ENCODE peak calls at places on chromosomes 2 and 18, in eight cellular contexts. One of them, this sample, is unnamed.
A peak's percentile ranks its signal among the peaks of the same experiment; 100 is the strongest.

GRCh38 chr2:12428324-12428723 is 288.4 kb upstream of the TRIB2 start:
- DNase-seq in astrocyte of the cerebellum: no peak
- DNase-seq in foreskin melanocyte: no peak
- DNase-seq in ACHN: no peak
- DNase-seq in activated naive CD4-positive, alpha-beta T cell treated with anti-CD3 and anti-CD28 coated beads for 36 hours: no peak
- DNase-seq in GM13977: no peak
- DNase-seq in skeletal muscle cell: no peak
- DNase-seq in upper lobe of left lung: no peak
- DNase-seq in this sample: no peak

GRCh38 chr2:102703748-102704147 is 58.1 kb upstream of the TMEM182 start:
- DNase-seq in ACHN: peak; percentile 37
- DNase-seq in skeletal muscle cell: no peak
- DNase-seq in activated naive CD4-positive, alpha-beta T cell treated with anti-CD3 and anti-CD28 coated beads for 36 hours: peak; percentile 58
- DNase-seq in GM13977: peak; percentile 41
- DNase-seq in foreskin melanocyte: no peak
- DNase-seq in upper lobe of left lung: no peak
- DNase-seq in astrocyte of the cerebellum: no peak
- DNase-seq in this sample: no peak

GRCh38 chr2:150803689-150804398 is 316.4 kb upstream of the RND3 start:
- DNase-seq in upper lobe of left lung: peak; percentile 1
- DNase-seq in foreskin melanocyte: no peak
- DNase-seq in astrocyte of the cerebellum: no peak
- DNase-seq in skeletal muscle cell: no peak
- DNase-seq in ACHN: no peak
- DNase-seq in GM13977: no peak
- DNase-seq in activated naive CD4-positive, alpha-beta T cell treated with anti-CD3 and anti-CD28 coated beads for 36 hours: no peak
- DNase-seq in this sample: no peak

GRCh38 chr2:178910005-178910404 is 102.8 kb upstream of the TTN start:
- DNase-seq in upper lobe of left lung: no peak
- DNase-seq in GM13977: no peak
- DNase-seq in foreskin melanocyte: no peak
- DNase-seq in skeletal muscle cell: no peak
- DNase-seq in ACHN: no peak
- DNase-seq in astrocyte of the cerebellum: no peak
- DNase-seq in activated naive CD4-positive, alpha-beta T cell treated with anti-CD3 and anti-CD28 coated beads for 36 hours: no peak
- DNase-seq in this sample: no peak

GRCh38 chr2:196379600-196379999 is 208.2 kb upstream of the STK17B start:
- DNase-seq in astrocyte of the cerebellum: no peak
- DNase-seq in skeletal muscle cell: no peak
- DNase-seq in GM13977: no peak
- DNase-seq in ACHN: no peak
- DNase-seq in activated naive CD4-positive, alpha-beta T cell treated with anti-CD3 and anti-CD28 coated beads for 36 hours: no peak
- DNase-seq in foreskin melanocyte: no peak
- DNase-seq in upper lobe of left lung: no peak
- DNase-seq in this sample: no peak

GRCh38 chr2:217431577-217432269 is 571.1 kb downstream of the TNS1 start:
- DNase-seq in upper lobe of left lung: no peak
- DNase-seq in ACHN: no peak
- DNase-seq in activated naive CD4-positive, alpha-beta T cell treated with anti-CD3 and anti-CD28 coated beads for 36 hours: no peak
- DNase-seq in skeletal muscle cell: no peak
- DNase-seq in astrocyte of the cerebellum: no peak
- DNase-seq in foreskin melanocyte: no peak
- DNase-seq in GM13977: no peak
- DNase-seq in this sample: no peak

GRCh38 chr2:120305296-120305695 is 40.6 kb upstream of the INHBB start:
- DNase-seq in activated naive CD4-positive, alpha-beta T cell treated with anti-CD3 and anti-CD28 coated beads for 36 hours: no peak
- DNase-seq in GM13977: no peak
- DNase-seq in skeletal muscle cell: no peak
- DNase-seq in astrocyte of the cerebellum: no peak
- DNase-seq in foreskin melanocyte: no peak
- DNase-seq in ACHN: peak; percentile 36
- DNase-seq in upper lobe of left lung: no peak
- DNase-seq in this sample: no peak

GRCh38 chr18:56789004-56789888 is 138.1 kb downstream of the WDR7 start:
- DNase-seq in activated naive CD4-positive, alpha-beta T cell treated with anti-CD3 and anti-CD28 coated beads for 36 hours: peak; percentile 58
- DNase-seq in foreskin melanocyte: no peak
- DNase-seq in GM13977: peak; percentile 21
- DNase-seq in upper lobe of left lung: no peak
- DNase-seq in ACHN: peak; percentile 21
- DNase-seq in astrocyte of the cerebellum: no peak
- DNase-seq in skeletal muscle cell: no peak
- DNase-seq in this sample: no peak

GRCh38 chr2:85893428-85894258 is 4.9 kb upstream of the ST3GAL5 start:
- DNase-seq in activated naive CD4-positive, alpha-beta T cell treated with anti-CD3 and anti-CD28 coated beads for 36 hours: no peak
- DNase-seq in ACHN: peak; percentile 31
- DNase-seq in GM13977: no peak
- DNase-seq in upper lobe of left lung: no peak
- DNase-seq in astrocyte of the cerebellum: peak; percentile 61
- DNase-seq in skeletal muscle cell: peak; percentile 65
- DNase-seq in foreskin melanocyte: peak; percentile 96
- DNase-seq in this sample: peak; percentile 70

GRCh38 chr18:11163668-11164067 is 14.3 kb upstream of the PIEZO2 start:
- DNase-seq in GM13977: no peak
- DNase-seq in foreskin melanocyte: no peak
- DNase-seq in ACHN: no peak
- DNase-seq in skeletal muscle cell: no peak
- DNase-seq in activated naive CD4-positive, alpha-beta T cell treated with anti-CD3 and anti-CD28 coated beads for 36 hours: peak; percentile 9
- DNase-seq in upper lobe of left lung: peak; percentile 88
- DNase-seq in astrocyte of the cerebellum: no peak
- DNase-seq in this sample: no peak

GRCh38 chr2:194343167-194343566 is 1313.9 kb upstream of the SLC39A10 start:
- DNase-seq in activated naive CD4-positive, alpha-beta T cell treated with anti-CD3 and anti-CD28 coated beads for 36 hours: no peak
- DNase-seq in skeletal muscle cell: peak; percentile 21
- DNase-seq in GM13977: no peak
- DNase-seq in astrocyte of the cerebellum: no peak
- DNase-seq in upper lobe of left lung: no peak
- DNase-seq in foreskin melanocyte: no peak
- DNase-seq in ACHN: no peak
- DNase-seq in this sample: no peak

GRCh38 chr2:197628043-197628500 is 47.3 kb downstream of the RFTN2 start:
- DNase-seq in upper lobe of left lung: no peak
- DNase-seq in activated naive CD4-positive, alpha-beta T cell treated with anti-CD3 and anti-CD28 coated beads for 36 hours: no peak
- DNase-seq in GM13977: no peak
- DNase-seq in skeletal muscle cell: peak; percentile 5
- DNase-seq in foreskin melanocyte: peak; percentile 98
- DNase-seq in ACHN: no peak
- DNase-seq in astrocyte of the cerebellum: no peak
- DNase-seq in this sample: no peak

GRCh38 chr2:21782866-21783265 is 659.1 kb downstream of the TDRD15 start:
- DNase-seq in GM13977: no peak
- DNase-seq in upper lobe of left lung: no peak
- DNase-seq in foreskin melanocyte: no peak
- DNase-seq in ACHN: no peak
- DNase-seq in skeletal muscle cell: no peak
- DNase-seq in astrocyte of the cerebellum: no peak
- DNase-seq in activated naive CD4-positive, alpha-beta T cell treated with anti-CD3 and anti-CD28 coated beads for 36 hours: no peak
- DNase-seq in this sample: no peak

GRCh38 chr2:45595724-45596435 is 15.2 kb downstream of the SRBD1 start:
- DNase-seq in skeletal muscle cell: no peak
- DNase-seq in upper lobe of left lung: no peak
- DNase-seq in astrocyte of the cerebellum: peak; percentile 79
- DNase-seq in ACHN: peak; percentile 59
- DNase-seq in activated naive CD4-positive, alpha-beta T cell treated with anti-CD3 and anti-CD28 coated beads for 36 hours: no peak
- DNase-seq in foreskin melanocyte: no peak
- DNase-seq in GM13977: no peak
- DNase-seq in this sample: no peak

GRCh38 chr2:121087117-121087516 is 197.9 kb downstream of the TFCP2L1 start:
- DNase-seq in foreskin melanocyte: no peak
- DNase-seq in ACHN: no peak
- DNase-seq in skeletal muscle cell: no peak
- DNase-seq in GM13977: no peak
- DNase-seq in activated naive CD4-positive, alpha-beta T cell treated with anti-CD3 and anti-CD28 coated beads for 36 hours: no peak
- DNase-seq in upper lobe of left lung: no peak
- DNase-seq in astrocyte of the cerebellum: no peak
- DNase-seq in this sample: no peak

GRCh38 chr18:9839806-9840205 is 46.0 kb upstream of the TXNDC2 start:
- DNase-seq in ACHN: no peak
- DNase-seq in upper lobe of left lung: peak; percentile 17
- DNase-seq in foreskin melanocyte: no peak
- DNase-seq in activated naive CD4-positive, alpha-beta T cell treated with anti-CD3 and anti-CD28 coated beads for 36 hours: no peak
- DNase-seq in skeletal muscle cell: no peak
- DNase-seq in astrocyte of the cerebellum: no peak
- DNase-seq in GM13977: no peak
- DNase-seq in this sample: no peak

GRCh38 chr2:105868060-105868459 is 123.3 kb downstream of the NCK2 start:
- DNase-seq in ACHN: no peak
- DNase-seq in upper lobe of left lung: no peak
- DNase-seq in activated naive CD4-positive, alpha-beta T cell treated with anti-CD3 and anti-CD28 coated beads for 36 hours: no peak
- DNase-seq in foreskin melanocyte: no peak
- DNase-seq in astrocyte of the cerebellum: no peak
- DNase-seq in GM13977: no peak
- DNase-seq in skeletal muscle cell: no peak
- DNase-seq in this sample: no peak

GRCh38 chr2:220894069-220894468 is 678.0 kb downstream of the EPHA4 start:
- DNase-seq in foreskin melanocyte: no peak
- DNase-seq in upper lobe of left lung: no peak
- DNase-seq in GM13977: no peak
- DNase-seq in activated naive CD4-positive, alpha-beta T cell treated with anti-CD3 and anti-CD28 coated beads for 36 hours: no peak
- DNase-seq in ACHN: no peak
- DNase-seq in skeletal muscle cell: no peak
- DNase-seq in astrocyte of the cerebellum: no peak
- DNase-seq in this sample: no peak

GRCh38 chr18:36757081-36757480 is 71.7 kb downstream of the TPGS2 start:
- DNase-seq in upper lobe of left lung: no peak
- DNase-seq in foreskin melanocyte: peak; percentile 66
- DNase-seq in activated naive CD4-positive, alpha-beta T cell treated with anti-CD3 and anti-CD28 coated beads for 36 hours: no peak
- DNase-seq in ACHN: peak; percentile 59
- DNase-seq in GM13977: peak; percentile 40
- DNase-seq in skeletal muscle cell: no peak
- DNase-seq in astrocyte of the cerebellum: peak; percentile 65
- DNase-seq in this sample: no peak

GRCh38 chr18:10558967-10559298 is 33.1 kb downstream of the NAPG start:
- DNase-seq in ACHN: no peak
- DNase-seq in foreskin melanocyte: no peak
- DNase-seq in upper lobe of left lung: no peak
- DNase-seq in GM13977: no peak
- DNase-seq in astrocyte of the cerebellum: no peak
- DNase-seq in skeletal muscle cell: no peak
- DNase-seq in activated naive CD4-positive, alpha-beta T cell treated with anti-CD3 and anti-CD28 coated beads for 36 hours: no peak
- DNase-seq in this sample: no peak

GRCh38 chr2:69083126-69083733 is 70.3 kb downstream of the ANTXR1 start:
- DNase-seq in upper lobe of left lung: no peak
- DNase-seq in ACHN: no peak
- DNase-seq in GM13977: no peak
- DNase-seq in skeletal muscle cell: no peak
- DNase-seq in foreskin melanocyte: peak; percentile 86
- DNase-seq in activated naive CD4-positive, alpha-beta T cell treated with anti-CD3 and anti-CD28 coated beads for 36 hours: no peak
- DNase-seq in astrocyte of the cerebellum: no peak
- DNase-seq in this sample: no peak

GRCh38 chr2:238831177-238831576 is 16.7 kb upstream of the TWIST2 start:
- DNase-seq in ACHN: no peak
- DNase-seq in astrocyte of the cerebellum: no peak
- DNase-seq in skeletal muscle cell: no peak
- DNase-seq in GM13977: no peak
- DNase-seq in upper lobe of left lung: no peak
- DNase-seq in foreskin melanocyte: no peak
- DNase-seq in activated naive CD4-positive, alpha-beta T cell treated with anti-CD3 and anti-CD28 coated beads for 36 hours: no peak
- DNase-seq in this sample: no peak

GRCh38 chr2:236089271-236090026 is 78.7 kb downstream of the GBX2 start:
- DNase-seq in ACHN: peak; percentile 83
- DNase-seq in skeletal muscle cell: no peak
- DNase-seq in upper lobe of left lung: no peak
- DNase-seq in GM13977: no peak
- DNase-seq in foreskin melanocyte: no peak
- DNase-seq in astrocyte of the cerebellum: no peak
- DNase-seq in activated naive CD4-positive, alpha-beta T cell treated with anti-CD3 and anti-CD28 coated beads for 36 hours: no peak
- DNase-seq in this sample: no peak

GRCh38 chr2:176097820-176098365 is 1.7 kb upstream of the HOXD12 start:
- DNase-seq in ACHN: no peak
- DNase-seq in astrocyte of the cerebellum: no peak
- DNase-seq in activated naive CD4-positive, alpha-beta T cell treated with anti-CD3 and anti-CD28 coated beads for 36 hours: no peak
- DNase-seq in skeletal muscle cell: no peak
- DNase-seq in foreskin melanocyte: no peak
- DNase-seq in upper lobe of left lung: no peak
- DNase-seq in GM13977: no peak
- DNase-seq in this sample: no peak

GRCh38 chr2:234483568-234484251 is 13.2 kb downstream of the ARL4C start:
- DNase-seq in astrocyte of the cerebellum: no peak
- DNase-seq in GM13977: no peak
- DNase-seq in skeletal muscle cell: no peak
- DNase-seq in foreskin melanocyte: no peak
- DNase-seq in upper lobe of left lung: no peak
- DNase-seq in activated naive CD4-positive, alpha-beta T cell treated with anti-CD3 and anti-CD28 coated beads for 36 hours: peak; percentile 88
- DNase-seq in ACHN: no peak
- DNase-seq in this sample: no peak

This sample was measured in RWPE2.